ENCODE peak calls at places on chromosomes 13 and 19, in five cellular contexts. S, P, H, W and E are unnamed samples.

GRCh38 chr19:49413348-49413747 is 9.9 kb downstream of the PTH2 start:
- DNase-seq in H (no peak), P (no peak), W (no peak), S (no peak), E (no peak)

GRCh38 chr13:74134777-74135305 is 637 bp upstream of the KLF12 start:
- DNase-seq in H (no peak), W (no peak), S (peak), P (peak), E (peak)

GRCh38 chr19:45103200-45103624 is 10.2 kb downstream of the PPP1R37 start:
- DNase-seq in S (no peak), P (no peak), W (no peak), H (no peak), E (no peak)

GRCh38 chr13:80083097-80083429 is 257.9 kb downstream of the SPRY2 start:
- DNase-seq in H (no peak), W (no peak), P (no peak), S (no peak), E (no peak)

GRCh38 chr13:98535501-98536357 is 41.2 kb downstream of the STK24 start:
- DNase-seq in P (peak), S (no peak), H (no peak), W (no peak), E (no peak)

GRCh38 chr19:39218230-39219007 is 14.4 kb upstream of the SYCN start:
- DNase-seq in W (no peak), H (no peak), P (no peak), S (no peak), E (no peak)

GRCh38 chr13:76725211-76725610 is 161.0 kb downstream of the KCTD12 start:
- DNase-seq in S (no peak), W (no peak), H (no peak), P (peak), E (no peak)

GRCh38 chr19:35513975-35514809 is 743 bp upstream of the DMKN start:
- DNase-seq in P (peak), W (peak), S (peak), H (peak), E (no peak)

GRCh38 chr19:30254214-30254613 is 118.0 kb upstream of the ZNF536 start:
- DNase-seq in W (no peak), P (peak), H (no peak), S (no peak), E (no peak)

GRCh38 chr13:41500501-41500900 is 43.2 kb downstream of the RGCC start:
- DNase-seq in S (no peak), P (peak), W (no peak), H (no peak), E (peak)

GRCh38 chr13:33281951-33282595 is 3.5 kb downstream of the STARD13 start:
- DNase-seq in S (no peak), W (no peak), P (peak), H (no peak), E (no peak)

GRCh38 chr13:58884353-58884752 is 1252.8 kb downstream of the PCDH17 start:
- DNase-seq in P (no peak), W (peak), S (no peak), H (no peak), E (no peak)

GRCh38 chr13:30477346-30478235 is 11.9 kb upstream of the HMGB1 start:
- DNase-seq in P (no peak), S (no peak), W (peak), H (no peak), E (peak)

GRCh38 chr19:19627716-19628498 is at the start of gene LPAR2:
- DNase-seq in H (peak), S (peak), P (peak), W (peak), E (peak)

GRCh38 chr19:53647350-53647749 is 15.6 kb downstream of the DPRX start:
- DNase-seq in S (no peak), H (no peak), P (no peak), W (no peak), E (no peak)

GRCh38 chr19:50992666-50993035 is 8.8 kb downstream of the KLK8 start:
- DNase-seq in W (no peak), P (no peak), H (no peak), S (no peak), E (no peak)

GRCh38 chr19:34347561-34348165 is 17.3 kb upstream of the GPI start:
- DNase-seq in H (no peak), W (no peak), S (no peak), P (no peak), E (no peak)

GRCh38 chr19:823565-824121 is 1.9 kb upstream of the PLPPR3 start:
- DNase-seq in S (peak), W (no peak), P (no peak), H (no peak), E (no peak)

GRCh38 chr13:34678154-34678553 is 263.9 kb upstream of the NBEA start:
- DNase-seq in P (peak), W (no peak), S (no peak), H (no peak), E (no peak)

GRCh38 chr13:33213797-33214196 is 71.8 kb downstream of the STARD13 start:
- DNase-seq in H (no peak), S (no peak), P (peak), W (peak), E (no peak)

GRCh38 chr19:46408611-46409039 is 4.7 kb downstream of the CCDC8 start:
- DNase-seq in S (peak), H (no peak), W (no peak), P (peak), E (no peak)

GRCh38 chr19:38039966-38040365 is 133.0 kb downstream of the SIPA1L3 start:
- DNase-seq in P (peak), W (no peak), S (no peak), H (no peak), E (no peak)

DNA sequence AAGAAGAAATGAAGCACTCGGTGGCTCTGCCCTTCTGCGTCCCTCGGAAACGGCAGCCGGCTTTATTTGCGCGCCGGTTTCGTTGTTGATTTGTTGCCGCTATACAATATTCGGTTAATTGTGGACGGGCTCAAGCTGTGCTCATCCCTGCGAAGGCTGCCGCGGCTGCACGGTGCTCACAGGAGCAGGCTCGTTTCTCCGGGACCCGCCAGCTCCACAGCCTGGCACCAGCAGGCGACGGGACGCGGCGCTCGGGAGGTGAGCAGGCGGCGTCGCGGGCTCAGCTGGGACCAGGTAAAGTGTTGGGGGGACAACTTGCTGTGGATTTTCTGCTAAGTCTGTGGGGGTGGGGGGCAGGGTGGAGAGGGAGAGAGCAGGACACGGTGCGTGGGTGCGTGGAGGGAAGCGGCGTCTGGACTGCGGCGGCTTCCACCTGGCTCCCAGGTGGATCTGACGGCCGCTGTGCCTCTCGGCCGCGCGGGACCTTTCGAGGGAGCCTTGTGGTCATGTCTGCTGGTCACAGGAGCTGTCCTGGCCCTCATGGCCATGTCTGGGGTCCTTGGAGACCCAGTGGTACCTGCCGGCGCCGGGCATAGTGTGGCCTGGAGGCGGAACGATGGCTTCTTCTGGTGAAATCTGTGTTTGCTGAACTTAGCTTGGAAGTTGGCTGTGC is 90.9 kb downstream of the TEX29 start:
- DNase-seq in W (peak), S (no peak), P (no peak), H (no peak), E (no peak)
- TF ChIP-seq EZH2phosphoT487 in W (no peak), S (no peak), P (no peak), H (no peak), E (no peak)

DNA sequence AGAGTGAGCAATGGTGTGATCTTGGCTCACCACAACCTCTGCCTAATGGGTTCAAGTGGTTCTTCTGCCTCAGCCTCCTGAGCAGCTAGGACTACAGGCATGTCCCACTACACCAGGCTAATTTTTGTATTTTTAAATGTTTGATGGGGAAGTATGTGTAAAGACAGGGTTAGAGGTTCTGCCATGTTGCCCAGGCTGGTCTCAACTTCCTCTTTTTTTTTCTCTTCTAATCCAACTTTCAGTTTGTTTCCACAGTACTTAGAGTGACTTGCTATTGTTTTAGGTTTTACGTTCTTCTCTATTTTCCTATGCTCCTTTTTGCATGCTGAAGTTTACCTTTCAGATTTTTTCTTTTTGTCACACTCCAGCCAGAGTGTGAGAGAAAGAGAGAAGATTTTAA is 1433.0 kb downstream of the UQCRFS1 start:
- DNase-seq in W (no peak), H (no peak), S (no peak), P (no peak), E (peak)
- H3K4me2 ChIP-seq in W (no peak), H (no peak), S (no peak), P (no peak), E (peak)

DNA sequence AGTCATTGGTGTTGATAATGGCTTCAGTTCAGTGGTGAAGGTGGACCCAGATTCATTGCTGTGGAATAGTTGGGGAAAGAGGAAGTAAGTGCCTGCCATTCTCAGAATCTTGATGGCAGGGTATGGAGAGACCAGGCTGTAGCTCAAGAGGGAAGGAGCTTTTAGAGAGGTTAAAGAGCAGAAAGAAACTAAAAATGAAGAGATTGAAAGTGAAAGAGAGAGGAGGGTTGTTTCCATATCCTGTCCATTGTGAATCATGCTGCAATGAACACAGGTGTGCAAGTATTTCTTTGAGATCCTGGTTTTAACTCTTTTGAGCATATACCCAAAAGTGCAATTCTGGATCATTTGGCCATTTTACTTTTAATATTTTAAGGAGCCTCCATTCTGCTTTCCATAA is 12.5 kb downstream of the GJB6 start:
- DNase-seq in W (no peak), S (no peak), H (no peak), P (no peak), E (no peak)
- H2AFZ ChIP-seq in W (no peak), S (no peak), H (no peak), P (no peak), E (no peak)

GRCh38 chr19:5122121-5122400 is 153.1 kb downstream of the KDM4B start:
- DNase-seq in S (no peak), W (no peak), H (no peak), P (no peak), E (no peak)
- TF ChIP-seq EZH2phosphoT487 in S (no peak), W (no peak), H (no peak), P (no peak), E (no peak)

DNA sequence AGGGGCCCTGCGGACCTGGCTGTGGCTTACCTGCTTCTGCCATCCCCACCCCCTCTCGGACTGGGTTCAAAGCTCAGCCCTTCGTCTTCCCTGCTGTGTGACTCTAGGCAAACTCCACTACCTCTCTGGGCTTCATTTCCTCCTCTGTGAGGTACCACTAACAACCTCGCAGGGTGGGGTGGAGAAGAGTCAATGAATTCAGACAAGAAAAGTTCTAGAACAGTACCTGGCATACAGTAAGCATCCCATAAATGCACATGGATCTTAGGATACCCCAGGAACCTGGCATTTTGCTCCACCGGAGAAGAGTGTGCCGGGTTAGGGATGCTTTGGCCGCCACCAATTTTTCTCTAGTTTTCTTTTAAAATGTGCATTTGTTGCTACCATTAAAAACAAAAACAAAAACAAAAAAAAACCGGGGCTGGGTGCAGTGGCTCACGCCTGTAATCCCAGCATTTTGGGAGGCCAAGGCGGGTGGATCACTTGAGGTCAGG is 3.4 kb downstream of the TLE5 start:
- DNase-seq in W (no peak), H (no peak), S (no peak), P (no peak), E (no peak)
- H3K4me2 ChIP-seq in W (no peak), H (no peak), S (peak), P (no peak), E (no peak)